ENCODE peak calls at places on chromosomes 11 and 22, in five cellular contexts. One of them, this sample, is unnamed.

GRCh38 chr11:68923614-68924013 is 19.9 kb downstream of the IGHMBP2 start:
- DNase-seq in PC-3: no peak
- DNase-seq in K562: no peak
- DNase-seq in body of pancreas: no peak
- DNase-seq in ovary: no peak
- DNase-seq in this sample: no peak

GRCh38 chr11:44030276-44030932 is 17.4 kb upstream of the ACCSL start:
- DNase-seq in PC-3: no peak
- DNase-seq in K562: no peak
- DNase-seq in body of pancreas: peak
- DNase-seq in ovary: peak
- DNase-seq in this sample: no peak

GRCh38 chr11:117232911-117233409 is 489 bp downstream of the RNF214 start:
- DNase-seq in PC-3: no peak
- DNase-seq in K562: no peak
- DNase-seq in body of pancreas: no peak
- DNase-seq in ovary: no peak
- DNase-seq in this sample: no peak

GRCh38 chr11:85710912-85711311 is 24.9 kb upstream of the CCDC89 start:
- DNase-seq in PC-3: no peak
- DNase-seq in K562: no peak
- DNase-seq in body of pancreas: no peak
- DNase-seq in ovary: no peak
- DNase-seq in this sample: no peak

GRCh38 chr22:41043727-41044126 is 48.7 kb upstream of the EP300 start:
- DNase-seq in PC-3: no peak
- DNase-seq in K562: no peak
- DNase-seq in body of pancreas: no peak
- DNase-seq in ovary: no peak
- DNase-seq in this sample: no peak

GRCh38 chr22:33274214-33274828 is 216.1 kb upstream of the SYN3 start:
- DNase-seq in PC-3: no peak
- DNase-seq in K562: peak
- DNase-seq in body of pancreas: no peak
- DNase-seq in ovary: no peak
- DNase-seq in this sample: peak

GRCh38 chr11:127000991-127001390 is 421 bp upstream of the KIRREL3 start:
- DNase-seq in PC-3: no peak
- DNase-seq in K562: no peak
- DNase-seq in body of pancreas: no peak
- DNase-seq in ovary: no peak
- DNase-seq in this sample: no peak

GRCh38 chr11:78256962-78257361 is 68.2 kb downstream of the USP35 start:
- DNase-seq in PC-3: no peak
- DNase-seq in K562: peak
- DNase-seq in body of pancreas: peak
- DNase-seq in ovary: peak
- DNase-seq in this sample: peak

GRCh38 chr11:57460756-57461749 is 725 bp downstream of the RTN4RL2 start:
- DNase-seq in PC-3: peak
- DNase-seq in K562: peak
- DNase-seq in body of pancreas: no peak
- DNase-seq in ovary: no peak
- DNase-seq in this sample: no peak

GRCh38 chr11:58573451-58574104 is 2.1 kb downstream of the LPXN start:
- DNase-seq in PC-3: peak
- DNase-seq in K562: peak
- DNase-seq in body of pancreas: peak
- DNase-seq in ovary: peak
- DNase-seq in this sample: peak

GRCh38 chr11:88337342-88338222 is at the start of gene CTSC:
- DNase-seq in PC-3: peak
- DNase-seq in K562: peak
- DNase-seq in body of pancreas: peak
- DNase-seq in ovary: peak
- DNase-seq in this sample: peak

GRCh38 chr22:39778055-39778454 is 115.5 kb downstream of the ENTHD1 start:
- DNase-seq in PC-3: no peak
- DNase-seq in K562: no peak
- DNase-seq in body of pancreas: no peak
- DNase-seq in ovary: no peak
- DNase-seq in this sample: no peak

GRCh38 chr11:126153999-126154398 is 57.5 kb downstream of the RPUSD4 start:
- DNase-seq in PC-3: peak
- DNase-seq in K562: no peak
- DNase-seq in body of pancreas: no peak
- DNase-seq in ovary: no peak
- DNase-seq in this sample: peak

GRCh38 chr11:74004694-74005615 is 3.9 kb downstream of the UCP3 start:
- DNase-seq in PC-3: no peak
- DNase-seq in K562: peak
- DNase-seq in body of pancreas: no peak
- DNase-seq in ovary: no peak
- DNase-seq in this sample: no peak

GRCh38 chr22:40265783-40266182 is 80.5 kb upstream of the ADSL start:
- DNase-seq in PC-3: no peak
- DNase-seq in K562: no peak
- DNase-seq in body of pancreas: no peak
- DNase-seq in ovary: no peak
- DNase-seq in this sample: no peak

GRCh38 chr22:19820880-19821522 is 33.7 kb downstream of the GNB1L start:
- DNase-seq in PC-3: no peak
- DNase-seq in K562: no peak
- DNase-seq in body of pancreas: no peak
- DNase-seq in ovary: no peak
- DNase-seq in this sample: no peak

GRCh38 chr11:79092791-79093313 is 348.0 kb downstream of the TENM4 start:
- DNase-seq in PC-3: peak
- DNase-seq in K562: no peak
- DNase-seq in body of pancreas: peak
- DNase-seq in ovary: no peak
- DNase-seq in this sample: peak

GRCh38 chr11:120529214-120529613 is 17.7 kb downstream of the GRIK4 start:
- DNase-seq in PC-3: no peak
- DNase-seq in K562: no peak
- DNase-seq in body of pancreas: no peak
- DNase-seq in ovary: peak
- DNase-seq in this sample: no peak

GRCh38 chr11:131674051-131674755 is 303.8 kb downstream of the NTM start:
- DNase-seq in PC-3: peak
- DNase-seq in K562: peak
- DNase-seq in body of pancreas: peak
- DNase-seq in ovary: peak
- DNase-seq in this sample: peak

GRCh38 chr11:130819561-130819960 is 96.7 kb downstream of the SNX19 start:
- DNase-seq in PC-3: no peak
- DNase-seq in K562: no peak
- DNase-seq in body of pancreas: no peak
- DNase-seq in ovary: no peak
- DNase-seq in this sample: no peak

GRCh38 chr11:119584193-119585037 is 144.6 kb downstream of the NECTIN1 start:
- DNase-seq in PC-3: peak
- DNase-seq in K562: peak
- DNase-seq in body of pancreas: peak
- DNase-seq in ovary: no peak
- DNase-seq in this sample: peak

GRCh38 chr11:74033046-74033445 is 24.2 kb upstream of the UCP3 start:
- DNase-seq in PC-3: no peak
- DNase-seq in K562: no peak
- DNase-seq in body of pancreas: no peak
- DNase-seq in ovary: no peak
- DNase-seq in this sample: no peak

GRCh38 chr22:26161746-26162145 is 7.5 kb upstream of the SEZ6L start:
- DNase-seq in PC-3: no peak
- DNase-seq in K562: no peak
- DNase-seq in body of pancreas: no peak
- DNase-seq in ovary: no peak
- DNase-seq in this sample: no peak

GRCh38 chr11:1238767-1239595 is 16.1 kb downstream of the MUC5B start:
- DNase-seq in PC-3: peak
- DNase-seq in K562: peak
- DNase-seq in body of pancreas: peak
- DNase-seq in ovary: no peak
- DNase-seq in this sample: no peak

GRCh38 chr11:32315121-32315520 is 120.2 kb downstream of the WT1 start:
- DNase-seq in PC-3: no peak
- DNase-seq in K562: no peak
- DNase-seq in body of pancreas: no peak
- DNase-seq in ovary: no peak
- DNase-seq in this sample: no peak

GRCh38 chr11:832529-833113 is at the start of gene CD151:
- DNase-seq in PC-3: peak
- DNase-seq in K562: peak
- DNase-seq in body of pancreas: peak
- DNase-seq in ovary: no peak
- DNase-seq in this sample: peak

GRCh38 chr11:31355817-31356216 is 13.7 kb downstream of the DCDC1 start:
- DNase-seq in PC-3: peak
- DNase-seq in K562: no peak
- DNase-seq in body of pancreas: no peak
- DNase-seq in ovary: no peak
- DNase-seq in this sample: peak

GRCh38 chr11:73414977-73415492 is 38.8 kb downstream of the RELT start:
- DNase-seq in PC-3: no peak
- DNase-seq in K562: no peak
- DNase-seq in body of pancreas: peak
- DNase-seq in ovary: no peak
- DNase-seq in this sample: no peak

GRCh38 chr11:7572001-7572712 is 58.4 kb downstream of the PPFIBP2 start:
- DNase-seq in PC-3: peak
- DNase-seq in K562: no peak
- DNase-seq in body of pancreas: no peak
- DNase-seq in ovary: no peak
- DNase-seq in this sample: no peak

GRCh38 chr11:119363081-119363861 is 16.8 kb upstream of the MFRP start:
- DNase-seq in PC-3: no peak
- DNase-seq in K562: no peak
- DNase-seq in body of pancreas: peak
- DNase-seq in ovary: peak
- DNase-seq in this sample: no peak

GRCh38 chr11:75856912-75857311 is 41.9 kb downstream of the UVRAG start:
- DNase-seq in PC-3: peak
- DNase-seq in K562: no peak
- DNase-seq in body of pancreas: no peak
- DNase-seq in ovary: no peak
- DNase-seq in this sample: no peak

GRCh38 chr11:65398362-65398910 is 12.0 kb downstream of the FRMD8 start:
- DNase-seq in PC-3: no peak
- DNase-seq in K562: no peak
- DNase-seq in body of pancreas: no peak
- DNase-seq in ovary: no peak
- DNase-seq in this sample: no peak
- TF ChIP-seq CTCF in PC-3: no peak
- TF ChIP-seq CTCF in K562: peak
- TF ChIP-seq CTCF in body of pancreas: no peak
- TF ChIP-seq CTCF in ovary: no peak
- TF ChIP-seq CTCF in this sample: no peak

DNA sequence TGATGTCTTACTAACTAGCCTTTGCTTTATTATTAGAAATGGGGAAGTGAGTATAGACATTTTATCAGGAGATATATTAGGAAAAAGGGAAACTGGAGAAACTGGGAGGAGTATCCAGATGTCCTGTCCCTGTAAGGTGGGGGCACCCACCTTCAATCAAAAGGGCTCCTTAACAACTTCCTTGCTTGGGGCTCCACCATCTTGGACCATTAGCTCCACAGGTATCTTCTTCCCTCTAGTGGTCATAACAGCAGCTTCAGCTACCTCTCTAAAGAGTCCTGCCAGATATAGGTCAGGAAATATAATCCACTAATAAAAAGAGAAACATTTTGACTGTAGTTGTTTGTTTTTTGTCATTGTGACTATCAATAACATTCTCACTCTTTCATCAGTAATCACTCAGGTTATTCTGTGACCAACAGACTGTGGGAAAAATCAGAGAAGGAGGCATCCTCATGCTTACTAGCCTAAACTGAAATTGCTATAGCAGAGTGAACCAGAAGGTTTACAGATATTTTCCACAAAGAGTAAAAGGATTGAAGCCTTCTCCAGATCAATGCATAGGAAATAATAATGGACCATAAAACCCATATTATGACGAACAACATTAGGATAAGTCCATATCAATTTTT is 10.4 kb downstream of the OR51B4 start:
- DNase-seq in PC-3: peak
- DNase-seq in K562: peak
- DNase-seq in body of pancreas: no peak
- DNase-seq in ovary: no peak
- DNase-seq in this sample: peak
- TF ChIP-seq CTCF in PC-3: peak
- TF ChIP-seq CTCF in K562: peak
- TF ChIP-seq CTCF in body of pancreas: peak
- TF ChIP-seq CTCF in ovary: no peak
- TF ChIP-seq CTCF in this sample: peak

DNA sequence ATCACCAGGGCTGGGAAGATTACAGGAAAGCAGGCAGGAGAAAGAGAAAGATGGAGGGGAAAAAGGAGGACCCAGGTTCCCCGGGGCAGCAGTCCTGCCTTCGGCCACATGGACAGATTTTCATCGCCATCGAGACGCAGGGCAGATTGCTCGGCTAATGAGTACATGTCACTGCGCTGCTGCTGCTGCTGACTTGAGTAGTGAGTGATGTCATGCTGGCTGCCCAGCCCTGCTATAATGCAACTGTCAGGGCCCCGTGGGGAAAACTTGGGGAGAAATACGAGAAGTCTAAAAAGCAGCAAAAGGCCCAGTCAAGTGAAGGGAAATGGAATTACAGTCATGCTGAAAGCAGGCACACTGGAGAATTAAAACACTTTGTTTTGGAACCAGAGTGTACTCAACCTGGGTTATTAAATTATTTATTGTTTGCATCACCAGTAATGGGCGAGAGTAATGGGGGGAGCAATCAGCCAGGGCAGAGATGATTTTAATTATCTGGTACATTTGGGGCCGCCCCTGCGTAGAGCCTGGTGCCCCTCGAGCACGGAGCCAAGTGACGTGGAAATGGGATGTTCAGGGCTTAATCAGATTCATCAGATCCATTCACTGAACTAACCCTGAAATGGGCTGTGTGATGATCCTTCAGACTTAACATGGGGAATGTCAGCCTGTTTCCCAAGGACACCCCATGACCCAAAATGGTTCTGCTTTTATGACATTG is 241.5 kb upstream of the CADM1 start:
- DNase-seq in PC-3: no peak
- DNase-seq in K562: no peak
- DNase-seq in body of pancreas: no peak
- DNase-seq in ovary: no peak
- DNase-seq in this sample: no peak
- TF ChIP-seq CTCF in PC-3: no peak
- TF ChIP-seq CTCF in K562: no peak
- TF ChIP-seq CTCF in body of pancreas: no peak
- TF ChIP-seq CTCF in ovary: no peak
- TF ChIP-seq CTCF in this sample: no peak

DNA sequence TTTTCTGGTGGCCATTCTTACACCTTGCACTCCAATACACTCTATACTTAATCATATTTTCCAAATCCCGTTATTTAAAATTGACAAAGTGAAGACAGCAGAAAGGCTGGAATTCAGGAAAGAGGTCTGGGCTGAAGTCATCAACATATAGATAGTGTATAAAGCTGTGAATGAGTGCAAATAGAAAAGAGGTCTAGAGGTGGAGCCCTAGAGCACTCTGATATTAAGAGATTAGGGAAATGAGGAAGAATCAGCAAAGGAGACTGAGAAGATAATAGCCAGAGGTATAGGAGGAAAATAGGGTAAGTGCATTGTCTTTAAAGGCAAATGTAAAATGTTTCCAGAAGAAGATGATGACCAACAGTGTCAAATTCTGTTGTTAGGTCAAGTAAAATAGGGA is 7.9 kb downstream of the CTR9 start:
- DNase-seq in PC-3: peak
- DNase-seq in K562: no peak
- DNase-seq in body of pancreas: no peak
- DNase-seq in ovary: no peak
- DNase-seq in this sample: no peak
- TF ChIP-seq CTCF in PC-3: peak
- TF ChIP-seq CTCF in K562: peak
- TF ChIP-seq CTCF in body of pancreas: no peak
- TF ChIP-seq CTCF in ovary: no peak
- TF ChIP-seq CTCF in this sample: peak

This sample was measured in MCF 10A.